ENCODE peak calls at places on chromosome 10, in nine cellular contexts. F, X, D, A, Z, Y, G, C and V are unnamed samples.

GRCh38 chr10:125824736-125825135 is 1.4 kb downstream of the BCCIP start:
- DNase-seq in F (no peak), X (no peak), D (peak; percentile 8), A (no peak), Z (no peak), Y (peak; percentile 24), G (no peak), C (no peak), V (peak; percentile 13)

GRCh38 chr10:4131407-4132215 is 346.6 kb upstream of the KLF6 start:
- DNase-seq in F (no peak), X (no peak), D (peak; percentile 76), A (peak; percentile 87), Z (peak; percentile 78), Y (peak; percentile 10), G (no peak), C (peak; percentile 73), V (peak; percentile 73)

GRCh38 chr10:131094406-131095108 is 217.0 kb downstream of the TCERG1L start:
- DNase-seq in F (no peak), X (peak; percentile 91), D (no peak), A (no peak), Z (no peak), Y (peak; percentile 11), G (no peak), C (no peak), V (peak; percentile 88)

GRCh38 chr10:13743101-13743693 is 156.4 kb downstream of the PRPF18 start:
- DNase-seq in F (no peak), X (no peak), D (no peak), A (peak; percentile 76), Z (peak; percentile 25), Y (no peak), G (no peak), C (no peak), V (no peak)

GRCh38 chr10:27147701-27148100 is 6.5 kb downstream of the YME1L1 start:
- DNase-seq in F (no peak), X (no peak), D (no peak), A (no peak), Z (no peak), Y (no peak), G (no peak), C (no peak), V (no peak)

GRCh38 chr10:2928219-2928840 is 139.0 kb upstream of the PFKP start:
- DNase-seq in F (peak; percentile 59), X (no peak), D (peak; percentile 67), A (peak; percentile 73), Z (peak; percentile 53), Y (peak; percentile 71), G (peak; percentile 83), C (peak; percentile 15), V (peak; percentile 76)

GRCh38 chr10:95242581-95243317 is 48.1 kb downstream of the PDLIM1 start:
- DNase-seq in F (no peak), X (no peak), D (peak; percentile 66), A (peak; percentile 58), Z (no peak), Y (peak; percentile 70), G (peak; percentile 42), C (no peak), V (peak; percentile 71)

GRCh38 chr10:82277591-82277990 is 402.6 kb downstream of the NRG3 start:
- DNase-seq in F (no peak), X (no peak), D (peak; percentile 21), A (no peak), Z (no peak), Y (no peak), G (no peak), C (no peak), V (peak; percentile 22)

GRCh38 chr10:42950606-42951485 is 126.0 kb upstream of the RET start:
- DNase-seq in F (no peak), X (no peak), D (no peak), A (no peak), Z (no peak), Y (no peak), G (no peak), C (no peak), V (no peak)

GRCh38 chr10:49609283-49610014 is 661 bp upstream of the SLC18A3 start:
- DNase-seq in F (no peak), X (peak; percentile 23), D (no peak), A (no peak), Z (no peak), Y (no peak), G (no peak), C (no peak), V (no peak)

GRCh38 chr10:95451150-95451549 is 110.0 kb downstream of the SORBS1 start:
- DNase-seq in F (no peak), X (no peak), D (no peak), A (no peak), Z (no peak), Y (no peak), G (no peak), C (no peak), V (no peak)

GRCh38 chr10:89633484-89633883 is 11.6 kb downstream of the PANK1 start:
- DNase-seq in F (no peak), X (no peak), D (peak; percentile 74), A (no peak), Z (peak; percentile 73), Y (peak; percentile 24), G (peak; percentile 31), C (peak; percentile 56), V (peak; percentile 79)

GRCh38 chr10:101840102-101840684 is 3.4 kb downstream of the KCNIP2 start:
- DNase-seq in F (no peak), X (peak; percentile 36), D (peak; percentile 33), A (peak; percentile 47), Z (no peak), Y (no peak), G (peak; percentile 48), C (no peak), V (peak; percentile 51)

GRCh38 chr10:106535304-106535964 is 629.1 kb downstream of the SORCS1 start:
- DNase-seq in F (no peak), X (no peak), D (no peak), A (no peak), Z (no peak), Y (peak; percentile 5), G (no peak), C (no peak), V (peak; percentile 14)

GRCh38 chr10:19819419-19820033 is 3.3 kb downstream of the PLXDC2 start:
- DNase-seq in F (no peak), X (no peak), D (peak; percentile 76), A (peak; percentile 33), Z (peak; percentile 64), Y (peak; percentile 52), G (no peak), C (no peak), V (peak; percentile 89)

GRCh38 chr10:45160266-45160665 is 155.1 kb downstream of the OR13A1 start:
- DNase-seq in F (no peak), X (no peak), D (peak; percentile 67), A (no peak), Z (peak; percentile 79), Y (peak; percentile 7), G (no peak), C (no peak), V (peak; percentile 66)

GRCh38 chr10:4691776-4692175 is 134.2 kb upstream of the AKR1E2 start:
- DNase-seq in F (no peak), X (no peak), D (peak; percentile 60), A (no peak), Z (peak; percentile 23), Y (no peak), G (no peak), C (no peak), V (peak; percentile 32)

GRCh38 chr10:17617031-17617911 is at the start of gene HACD1:
- DNase-seq in F (peak; percentile 74), X (peak; percentile 73), D (peak; percentile 58), A (peak; percentile 46), Z (peak; percentile 39), Y (peak; percentile 82), G (peak; percentile 66), C (no peak), V (peak; percentile 74)

GRCh38 chr10:132977807-132978206 is 35.4 kb upstream of the CFAP46 start:
- DNase-seq in F (peak; percentile 6), X (no peak), D (no peak), A (no peak), Z (no peak), Y (no peak), G (no peak), C (no peak), V (no peak)
- TF ChIP-seq CTCF in F (no peak), X (no peak), D (no peak), A (no peak), Z (no peak), Y (no peak), G (no peak), C (no peak), V (no peak)

GRCh38 chr10:60466267-60467201 is 76.9 kb upstream of the ANK3 start:
- DNase-seq in F (no peak), X (no peak), D (no peak), A (no peak), Z (no peak), Y (no peak), G (no peak), C (no peak), V (no peak)
- TF ChIP-seq CTCF in F (peak; percentile 16), X (no peak), D (peak; percentile 17), A (no peak), Z (peak; percentile 28), Y (no peak), G (no peak), C (no peak), V (no peak)

GRCh38 chr10:74206727-74207126 is 55.7 kb downstream of the ADK start:
- DNase-seq in F (no peak), X (no peak), D (no peak), A (no peak), Z (no peak), Y (no peak), G (peak; percentile 24), C (no peak), V (no peak)
- TF ChIP-seq CTCF in F (no peak), X (no peak), D (no peak), A (no peak), Z (no peak), Y (no peak), G (no peak), C (no peak), V (no peak)

DNA sequence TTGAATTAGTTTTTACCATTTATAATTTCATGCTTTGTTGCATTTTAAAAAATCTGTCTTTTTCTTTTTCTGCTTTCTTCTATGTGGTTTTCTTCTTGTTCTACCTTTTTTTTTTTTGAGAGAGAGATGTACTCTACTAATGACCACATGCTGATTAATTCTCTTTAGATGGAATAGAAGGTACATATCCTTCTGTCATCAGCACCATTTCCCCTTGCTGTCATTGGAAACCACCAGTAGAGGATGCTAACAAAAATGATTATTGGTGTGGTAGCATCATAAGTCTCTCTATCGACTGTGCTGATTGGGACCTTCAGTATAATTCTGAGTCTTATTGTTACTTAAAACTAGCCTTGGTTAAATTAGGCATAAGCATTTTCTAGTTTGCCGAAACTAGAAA is 3.6 kb downstream of the ZEB1 start:
- DNase-seq in F (no peak), X (no peak), D (peak; percentile 20), A (peak; percentile 65), Z (no peak), Y (peak; percentile 28), G (no peak), C (no peak), V (peak; percentile 1)
- TF ChIP-seq CTCF in F (peak; percentile 54), X (no peak), D (peak; percentile 46), A (peak; percentile 54), Z (peak; percentile 34), Y (no peak), G (no peak), C (peak; percentile 64), V (no peak)

GRCh38 chr10:132540456-132540855 is 2.9 kb downstream of the INPP5A start:
- DNase-seq in F (peak; percentile 30), X (peak; percentile 63), D (peak; percentile 30), A (no peak), Z (peak; percentile 51), Y (no peak), G (no peak), C (no peak), V (no peak)
- TF ChIP-seq CTCF in F (peak; percentile 47), X (no peak), D (peak; percentile 37), A (no peak), Z (peak; percentile 66), Y (no peak), G (no peak), C (peak; percentile 47), V (no peak)